ENCODE peak calls at places on chromosomes 7 and 10, in ten cellular contexts. E, S, I, N, B, T, Z, V, D and O are unnamed samples.

GRCh38 chr10:117312430-117312829 is 62.8 kb downstream of the PDZD8 start:
- DNase-seq in E (peak), S (no peak), I (no peak), N (no peak), B (no peak), T (no peak), Z (no peak), V (no peak), D (no peak), O (no peak)

GRCh38 chr7:66379761-66380160 is 174.6 kb downstream of the TPST1 start:
- DNase-seq in E (peak), S (no peak), I (no peak), N (no peak), B (no peak), T (no peak), Z (no peak), V (no peak), D (no peak), O (no peak)

GRCh38 chr7:19284596-19285300 is 139.5 kb upstream of the FERD3L start:
- DNase-seq in E (peak), S (no peak), I (no peak), N (no peak), B (no peak), T (no peak), Z (no peak), V (no peak), D (no peak), O (no peak)

GRCh38 chr10:132229096-132229495 is 42.3 kb downstream of the DPYSL4 start:
- DNase-seq in E (no peak), S (no peak), I (no peak), N (no peak), B (no peak), T (no peak), Z (no peak), V (no peak), D (no peak), O (no peak)

GRCh38 chr10:102642553-102643345 is 1.5 kb upstream of the TRIM8 start:
- DNase-seq in E (peak), S (peak), I (peak), N (no peak), B (peak), T (peak), Z (peak), V (peak), D (no peak), O (peak)

GRCh38 chr10:63268139-63268797 is 135.1 kb downstream of the NRBF2 start:
- DNase-seq in E (peak), S (no peak), I (no peak), N (no peak), B (no peak), T (no peak), Z (no peak), V (no peak), D (no peak), O (no peak)

GRCh38 chr7:171912-172515 is 20.4 kb upstream of the FAM20C start:
- DNase-seq in E (no peak), S (no peak), I (no peak), N (no peak), B (no peak), T (no peak), Z (no peak), V (no peak), D (no peak), O (no peak)

GRCh38 chr7:111049971-111050680 is 40.8 kb upstream of the LRRN3 start:
- DNase-seq in E (no peak), S (no peak), I (no peak), N (no peak), B (no peak), T (no peak), Z (no peak), V (no peak), D (no peak), O (no peak)

GRCh38 chr10:100287756-100288155 is 1.3 kb upstream of the BLOC1S2 start:
- DNase-seq in E (no peak), S (no peak), I (no peak), N (no peak), B (no peak), T (no peak), Z (no peak), V (no peak), D (no peak), O (no peak)

GRCh38 chr10:49082767-49083166 is 32.6 kb downstream of the VSTM4 start:
- DNase-seq in E (no peak), S (no peak), I (no peak), N (no peak), B (peak), T (no peak), Z (peak), V (no peak), D (no peak), O (no peak)

GRCh38 chr7:104431930-104432329 is 103.5 kb downstream of the LHFPL3 start:
- DNase-seq in E (no peak), S (no peak), I (no peak), N (no peak), B (no peak), T (no peak), Z (no peak), V (no peak), D (no peak), O (no peak)

GRCh38 chr7:101563933-101564777 is 64.9 kb downstream of the MYL10 start:
- DNase-seq in E (no peak), S (no peak), I (peak), N (no peak), B (no peak), T (no peak), Z (no peak), V (no peak), D (no peak), O (no peak)

GRCh38 chr7:132131196-132131595 is 445.1 kb downstream of the PLXNA4 start:
- DNase-seq in E (no peak), S (no peak), I (no peak), N (no peak), B (no peak), T (no peak), Z (no peak), V (no peak), D (no peak), O (no peak)

GRCh38 chr7:30780909-30781308 is 9.7 kb downstream of the MINDY4 start:
- DNase-seq in E (no peak), S (no peak), I (no peak), N (no peak), B (no peak), T (peak), Z (no peak), V (no peak), D (no peak), O (no peak)